ENCODE peak calls at places on chromosomes 2 and 18, in four cellular contexts. N, V, D and Q are unnamed samples.

GRCh38 chr18:39795350-39795749 is 2159.7 kb upstream of the PIK3C3 start:
- DNase-seq in D (no peak), V (no peak), N (no peak), Q (no peak)

GRCh38 chr2:56801770-56802169 is 618.0 kb downstream of the CCDC85A start:
- DNase-seq in V (no peak), N (no peak), D (no peak), Q (no peak)

GRCh38 chr2:85131116-85131515 is 2.1 kb upstream of the TCF7L1 start:
- DNase-seq in D (no peak), V (peak; percentile 18), N (no peak), Q (no peak)

GRCh38 chr2:152925540-152926448 is 207.4 kb downstream of the ARL6IP6 start:
- DNase-seq in D (peak; percentile 72), N (peak; percentile 41), V (peak; percentile 60), Q (peak; percentile 69)

GRCh38 chr2:189407161-189407943 is 33.9 kb upstream of the WDR75 start:
- DNase-seq in D (no peak), N (no peak), V (no peak), Q (no peak)

GRCh38 chr18:9539283-9539682 is 64.0 kb downstream of the RALBP1 start:
- DNase-seq in V (no peak), N (no peak), D (no peak), Q (no peak)

GRCh38 chr2:219286436-219287115 is 7.4 kb downstream of the DNAJB2 start:
- DNase-seq in N (peak; percentile 53), V (no peak), D (no peak), Q (no peak)

GRCh38 chr2:109126501-109126860 is 2.5 kb upstream of the SH3RF3 start:
- DNase-seq in D (no peak), V (no peak), N (no peak), Q (no peak)

GRCh38 chr2:75602724-75603342 is 42.1 kb upstream of the EVA1A start:
- DNase-seq in N (peak; percentile 80), V (no peak), D (no peak), Q (no peak)

DNA sequence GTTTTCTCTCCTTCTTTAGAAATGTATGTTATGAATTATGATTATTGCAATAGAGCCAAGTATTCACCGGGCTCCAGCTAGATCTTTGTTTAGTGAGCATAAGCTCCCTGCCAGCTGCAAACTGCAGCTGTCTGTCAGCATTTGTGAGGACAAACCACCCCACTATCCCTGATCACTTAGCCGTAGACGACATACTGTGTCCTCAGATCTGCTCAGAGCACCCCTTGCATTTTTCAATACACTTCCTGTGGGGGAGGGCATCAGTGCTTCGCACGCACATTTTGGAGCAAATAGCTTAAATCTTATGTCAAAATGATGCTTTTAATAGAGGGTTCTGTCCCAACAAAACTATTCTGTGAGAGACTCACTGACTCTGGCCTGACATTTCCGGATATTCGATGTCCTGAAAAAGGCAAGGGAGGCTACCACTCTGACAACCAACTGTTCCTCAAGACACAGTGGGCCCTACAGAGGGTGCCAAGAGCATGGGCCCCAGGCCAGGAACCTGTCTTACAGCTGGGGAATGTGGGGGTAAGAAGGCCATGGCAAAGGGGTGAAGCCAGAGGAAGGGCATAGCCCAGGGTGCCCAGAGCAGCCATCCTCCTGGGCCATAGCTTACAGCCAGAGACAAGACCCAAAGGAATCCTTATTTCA is 346.0 kb downstream of the ARHGAP15 start:
- DNase-seq in D (no peak), N (no peak), V (no peak), Q (no peak)
- H3K27ac ChIP-seq in D (peak overlapping the region; percentile 43), N (peak overlapping the region; percentile 39), V (no peak overlapping the region), Q (no peak overlapping the region)

DNA sequence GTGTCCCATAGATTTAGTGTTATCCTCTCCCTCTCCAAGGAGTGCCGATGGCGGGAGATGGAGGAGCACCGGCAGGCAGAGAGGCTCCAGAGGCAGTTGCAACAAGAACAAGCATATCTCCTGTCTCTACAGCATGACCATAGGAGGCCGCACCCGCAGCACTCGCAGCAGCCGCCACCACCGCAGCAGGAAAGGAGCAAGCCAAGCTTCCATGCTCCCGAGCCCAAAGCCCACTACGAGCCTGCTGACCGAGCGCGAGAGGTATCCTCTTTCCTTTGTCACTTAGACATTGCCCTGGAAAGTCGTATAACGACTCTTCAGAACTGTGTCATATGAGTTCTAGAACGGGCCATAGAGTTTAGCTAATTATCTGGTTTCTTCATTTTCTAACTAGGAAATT is 132.2 kb upstream of the IL1R2 start:
- DNase-seq in V (no peak), D (no peak), N (no peak), Q (no peak)
- TF ChIP-seq POLR2AphosphoS5 in V (no peak), D (no peak), N (no peak), Q (no peak)

DNA sequence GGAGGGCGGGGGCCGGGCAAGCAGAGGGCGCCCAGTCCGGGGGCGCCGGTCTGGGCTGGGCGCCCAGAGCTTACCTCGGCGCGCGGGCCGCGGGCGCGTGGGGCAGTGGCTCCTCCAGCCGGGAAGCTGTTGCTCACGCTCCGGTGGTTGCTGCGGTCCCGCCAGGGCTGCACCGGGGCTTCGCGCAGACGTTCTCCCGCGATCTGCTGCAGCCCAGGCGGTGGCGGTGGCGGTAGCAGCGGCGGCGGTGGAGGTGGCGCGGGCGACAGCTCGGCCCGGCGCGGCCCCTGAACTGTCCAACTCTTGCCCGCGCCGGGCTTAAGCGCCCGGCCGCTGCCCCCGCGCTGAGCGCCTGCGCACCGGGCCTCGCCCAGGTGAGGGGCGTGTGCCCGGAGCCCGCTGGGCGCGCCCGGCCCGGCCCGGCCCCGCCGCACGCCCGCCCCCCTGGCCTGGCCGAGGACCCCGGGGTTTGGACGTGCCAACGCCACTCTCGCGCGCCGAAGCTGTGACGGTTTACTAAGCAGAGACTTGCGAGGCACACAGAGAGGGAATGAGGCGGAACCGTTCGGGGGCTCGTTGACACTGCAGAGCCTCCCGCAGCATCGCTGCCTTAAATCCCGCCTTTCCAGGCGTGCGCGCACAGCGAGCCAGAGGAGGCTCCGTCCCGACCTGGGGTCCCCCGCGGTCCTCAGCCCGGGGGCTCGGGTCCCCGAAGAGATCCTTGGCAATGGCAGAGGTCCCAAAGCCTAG is at the start of gene ZNF385B:
- DNase-seq in V (no peak), N (no peak), D (peak; percentile 11), Q (no peak)
- H3K27me3 ChIP-seq in V (peaks cover 29% of the 10 kb centered on the region), N (peaks cover 8% of the 10 kb centered on the region), D (peaks cover 74% of the 10 kb centered on the region), Q (peaks cover 37% of the 10 kb centered on the region)

DNA sequence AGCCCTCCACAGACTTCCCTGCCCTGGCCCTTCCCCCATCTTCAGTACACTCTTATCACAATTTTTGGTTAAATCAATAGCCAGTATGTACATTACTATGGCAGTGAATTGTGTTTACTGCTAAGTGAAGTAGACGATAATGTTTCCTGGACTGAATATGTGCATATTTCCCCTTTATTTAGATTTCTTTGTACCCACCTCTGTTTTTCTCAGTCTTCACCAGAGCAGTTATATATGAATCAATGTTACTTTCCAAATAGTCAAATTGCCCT is 97.0 kb upstream of the HS6ST1 start:
- DNase-seq in V (no peak), D (no peak), N (no peak), Q (no peak)
- H3K27ac ChIP-seq in V (no peak overlapping the region), D (no peak overlapping the region), N (no peak overlapping the region), Q (no peak overlapping the region)

GRCh38 chr18:3451989-3452749 is 2.2 kb downstream of the TGIF1 start:
- DNase-seq in V (peak; percentile 80), N (peak; percentile 77), D (peak; percentile 78), Q (peak; percentile 50)
- TF ChIP-seq POLR2AphosphoS5 in V (no peak), N (peak; percentile 55), D (no peak), Q (peak; percentile 49)

DNA sequence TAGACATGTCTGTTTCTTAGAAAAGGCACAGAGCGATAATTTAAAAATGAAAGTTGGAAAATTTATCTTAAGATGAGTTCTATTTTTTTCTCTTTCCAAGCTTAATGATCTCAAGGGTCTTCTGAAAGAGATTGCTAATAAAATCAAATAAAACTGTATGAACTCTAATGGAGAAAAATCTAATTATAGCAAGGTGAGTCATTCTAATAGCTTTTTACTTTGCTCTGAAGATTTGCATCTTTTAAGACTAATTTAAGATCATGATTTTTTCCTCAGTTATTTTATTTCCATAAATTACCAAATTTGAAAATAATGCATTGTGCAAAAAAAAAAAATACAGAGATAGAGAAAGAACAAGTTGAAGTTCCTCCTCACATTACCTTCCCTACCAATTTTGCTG is 36.0 kb upstream of the SPP2 start:
- DNase-seq in N (no peak), D (no peak), V (no peak), Q (no peak)
- H3K27me3 ChIP-seq in N (no peaks in the 10 kb centered on the region), D (peaks cover 8% of the 10 kb centered on the region), V (no peaks in the 10 kb centered on the region), Q (peaks cover 15% of the 10 kb centered on the region)

GRCh38 chr2:67038195-67038594 is 358.9 kb upstream of the ETAA1 start:
- DNase-seq in V (no peak), D (no peak), N (no peak), Q (no peak)
- H3K27ac ChIP-seq in V (no peak overlapping the region), D (no peak overlapping the region), N (no peak overlapping the region), Q (no peak overlapping the region)